ENCODE peak calls at places on chromosomes 13 and 19, in four cellular contexts. B is astrocyte of the spinal cord, R is heart left ventricle, O is tibial nerve. G is an unnamed sample.

GRCh38 chr13:48233097-48233885 is at the start of gene ITM2B:
- DNase-seq in O (peak), B (peak), R (peak), G (no peak)

GRCh38 chr13:95676100-95676774 is 702 bp upstream of the DNAJC3 start:
- DNase-seq in B (peak), O (peak), R (peak), G (no peak)

GRCh38 chr13:37561031-37561430 is 37.5 kb downstream of the POSTN start:
- DNase-seq in O (no peak), B (no peak), R (no peak), G (no peak)

GRCh38 chr19:12946092-12946845 is 607 bp downstream of the RAD23A start:
- DNase-seq in R (peak), B (peak), O (no peak), G (no peak)

GRCh38 chr13:48641404-48641803 is 12.3 kb upstream of the CYSLTR2 start:
- DNase-seq in O (no peak), B (no peak), R (no peak), G (no peak)

GRCh38 chr19:38932425-38933179 is 1.9 kb downstream of the MRPS12 start:
- DNase-seq in B (peak), O (no peak), R (no peak), G (no peak)

GRCh38 chr13:48344264-48344663 is 40.7 kb downstream of the RB1 start:
- DNase-seq in B (no peak), R (no peak), O (no peak), G (no peak)

GRCh38 chr13:50123862-50124535 is 108.8 kb downstream of the KCNRG start:
- DNase-seq in O (peak), R (peak), B (peak), G (peak)

GRCh38 chr19:16893686-16893990 is 4.8 kb downstream of the F2RL3 start:
- DNase-seq in B (no peak), R (no peak), O (no peak), G (no peak)

GRCh38 chr13:112756967-112757758 is 67.3 kb downstream of the ATP11A start:
- DNase-seq in O (no peak), B (peak), R (no peak), G (no peak)

GRCh38 chr13:21998279-21998678 is 327.4 kb downstream of the FGF9 start:
- DNase-seq in B (no peak), O (no peak), R (no peak), G (no peak)

GRCh38 chr19:57807541-57807940 is 7.2 kb downstream of the ZNF552 start:
- DNase-seq in B (no peak), R (no peak), O (no peak), G (no peak)

GRCh38 chr13:94601446-94602431 is at the start of gene GPR180:
- DNase-seq in R (peak), B (peak), O (peak), G (peak)

GRCh38 chr19:15154002-15154612 is 46.7 kb downstream of the NOTCH3 start:
- DNase-seq in R (peak), O (peak), B (peak), G (no peak)

GRCh38 chr13:36531746-36532486 is 99.6 kb downstream of the CCNA1 start:
- DNase-seq in O (peak), B (peak), R (no peak), G (no peak)

GRCh38 chr19:19465436-19466070 is 49.8 kb downstream of the TSSK6 start:
- DNase-seq in R (no peak), B (no peak), O (no peak), G (no peak)

GRCh38 chr13:49602005-49602404 is 16.6 kb upstream of the RCBTB1 start:
- DNase-seq in R (no peak), O (no peak), B (no peak), G (peak)

GRCh38 chr13:110425444-110425780 is 118.3 kb downstream of the COL4A2 start:
- DNase-seq in O (no peak), B (peak), R (no peak), G (no peak)

GRCh38 chr13:43196750-43197149 is 173.4 kb downstream of the DNAJC15 start:
- DNase-seq in O (no peak), B (no peak), R (no peak), G (no peak)

GRCh38 chr13:95298971-95299627 is 2.2 kb downstream of the ABCC4 start:
- DNase-seq in R (no peak), O (no peak), B (peak), G (no peak)

GRCh38 chr13:34411177-34411576 is 530.9 kb upstream of the NBEA start:
- DNase-seq in O (no peak), R (no peak), B (no peak), G (no peak)

GRCh38 chr13:39612023-39612637 is 9.1 kb upstream of the LHFPL6 start:
- DNase-seq in O (peak), B (peak), R (peak), G (peak)

GRCh38 chr19:7673995-7674667 is 2.8 kb upstream of the MCEMP1 start:
- DNase-seq in R (peak), B (peak), O (peak), G (peak)

GRCh38 chr19:54882758-54883157 is 8.7 kb downstream of the FCAR start:
- DNase-seq in R (no peak), O (no peak), B (no peak), G (no peak)
- TF ChIP-seq CTCF in R (no peak), O (no peak), B (no peak), G (peak)

DNA sequence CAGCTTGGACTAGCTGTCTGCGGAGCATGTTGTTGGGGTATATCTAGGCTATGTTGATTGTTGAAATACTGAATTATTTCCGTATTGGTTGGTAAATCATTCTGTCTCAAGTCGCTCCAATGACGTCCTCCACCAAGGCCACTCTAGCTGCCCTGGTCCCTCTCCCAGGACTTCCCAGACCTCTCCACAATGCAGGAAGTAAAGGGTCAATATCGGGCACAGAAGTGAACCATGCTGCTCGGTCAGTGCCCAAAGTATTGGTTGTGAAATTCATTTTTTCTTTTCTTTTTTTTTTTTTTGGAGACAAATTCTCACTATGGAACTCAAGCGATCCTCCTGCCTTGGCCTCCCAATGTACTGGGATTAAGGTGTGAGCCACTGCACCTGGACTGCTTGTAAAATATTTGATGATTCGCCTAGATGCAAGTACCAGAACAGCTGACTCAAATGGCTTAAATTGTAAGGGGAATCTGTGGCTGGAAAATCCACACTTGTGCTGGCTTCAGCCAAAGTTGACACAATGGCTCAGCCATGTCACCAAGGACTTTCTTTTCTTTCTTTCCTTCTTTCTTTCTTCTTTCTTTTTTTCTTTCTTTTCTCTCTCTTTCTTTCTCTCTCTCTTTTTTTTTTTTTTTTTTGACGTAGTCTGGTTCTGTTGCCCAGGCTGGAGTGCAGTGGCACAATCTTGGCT is 43.7 kb downstream of the NUMBL start:
- DNase-seq in R (no peak), B (no peak), O (no peak), G (no peak)
- H3K4me3 ChIP-seq in R (no peak), B (no peak), O (peak), G (no peak)

DNA sequence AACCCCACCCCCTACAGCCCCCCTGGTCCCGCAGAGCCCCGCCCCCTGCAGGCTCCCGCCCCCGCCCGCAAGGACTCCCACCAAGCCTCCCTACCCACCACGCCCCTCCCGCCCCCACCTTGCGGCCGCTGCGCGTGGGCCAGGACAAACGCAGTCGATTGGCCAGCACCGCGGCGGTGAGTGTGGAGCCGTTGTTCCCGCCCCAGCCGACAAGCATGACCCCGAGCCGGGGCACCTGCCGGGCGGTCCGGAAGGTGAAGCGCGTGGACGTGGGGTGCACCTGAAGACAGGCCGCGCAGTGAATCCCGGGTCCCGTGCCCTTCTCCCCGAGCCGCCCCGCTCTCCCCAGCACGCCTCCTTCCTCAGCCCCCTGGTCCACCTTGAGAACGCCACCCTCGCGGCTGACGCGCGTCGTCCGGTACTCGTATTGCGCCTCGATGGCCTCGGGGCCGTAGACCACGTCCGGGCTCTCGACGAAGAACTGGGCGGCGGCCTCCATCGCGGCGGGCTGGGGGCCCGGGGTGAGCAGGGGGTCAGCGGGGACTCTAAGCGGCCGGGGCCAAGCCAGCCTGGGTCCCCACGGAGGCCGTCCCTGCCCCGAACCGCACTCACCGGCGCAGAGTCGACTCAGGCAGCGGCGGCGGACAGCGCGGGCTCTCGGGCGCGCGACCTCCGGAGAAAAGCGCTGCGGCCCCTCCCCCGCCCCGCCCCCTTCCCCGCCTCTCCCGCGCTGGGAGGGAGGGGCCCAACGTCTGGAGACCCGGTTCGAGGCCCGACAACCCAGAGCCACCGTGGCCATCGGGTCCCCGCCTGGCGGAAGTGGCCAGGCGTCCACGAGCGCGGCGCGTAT is at the start of gene ISYNA1:
- DNase-seq in O (no peak), B (peak), R (peak), G (no peak)
- TF ChIP-seq CTCF in O (no peak), B (no peak), R (no peak), G (no peak)

GRCh38 chr13:41465215-41465907 is 8.0 kb downstream of the RGCC start:
- DNase-seq in R (peak), B (peak), O (no peak), G (no peak)
- H3K4me3 ChIP-seq in R (no peak), B (no peak), O (peak), G (no peak)

GRCh38 chr13:99572131-99572530 is 70.9 kb downstream of the TM9SF2 start:
- DNase-seq in O (no peak), B (no peak), R (no peak), G (no peak)

GRCh38 chr13:99565478-99566124 is 64.3 kb downstream of the TM9SF2 start:
- DNase-seq in B (peak), R (no peak), O (no peak), G (no peak)

GRCh38 chr13:99564389-99564788 is 63.1 kb downstream of the TM9SF2 start:
- DNase-seq in B (no peak), O (no peak), R (no peak), G (no peak)

DNA sequence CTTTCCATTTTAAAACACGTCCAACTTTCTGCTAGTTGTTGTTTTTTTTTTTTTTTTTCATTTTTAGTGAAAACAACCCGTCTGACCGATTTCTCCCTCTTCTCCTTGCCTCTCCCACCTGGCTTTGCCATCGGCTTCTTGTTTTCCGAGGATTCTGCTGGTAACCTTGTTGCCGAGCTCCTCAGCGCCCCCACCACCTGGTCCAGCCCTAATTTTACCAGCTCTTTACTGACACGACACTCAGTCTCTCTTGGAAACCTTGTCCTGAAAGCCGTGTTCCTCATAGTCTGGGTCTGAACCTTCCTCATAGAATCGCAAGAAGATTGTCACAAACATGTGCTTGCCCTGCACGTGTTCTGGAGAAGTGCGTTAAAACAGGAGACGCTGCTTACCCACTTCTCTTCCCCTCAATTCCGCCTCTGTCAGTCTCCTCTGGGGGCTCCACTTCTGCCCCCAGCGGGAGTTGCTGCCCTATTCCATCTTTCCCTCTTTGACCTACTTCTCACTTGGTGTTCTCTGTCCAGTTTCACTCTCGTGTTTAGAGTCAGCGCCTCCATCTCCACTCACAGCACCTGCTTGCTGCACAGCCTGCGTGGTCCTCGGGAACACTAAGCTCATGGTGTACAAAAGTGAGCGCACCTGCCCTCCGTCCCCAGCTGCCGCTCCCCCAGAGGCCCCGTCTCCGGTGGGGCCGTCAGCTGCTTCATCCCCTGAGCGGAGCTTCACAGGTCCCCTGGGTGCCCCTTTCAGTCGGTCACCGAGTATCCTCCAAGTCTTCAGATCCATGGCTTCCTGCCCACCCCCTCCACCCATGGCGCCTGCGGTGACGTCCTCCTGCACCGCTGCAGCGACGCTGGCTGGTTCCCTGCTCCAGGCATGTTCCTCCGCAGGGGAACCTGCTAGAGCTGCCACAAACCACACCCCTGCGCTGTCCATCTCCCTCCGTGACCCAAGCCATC is 65.1 kb downstream of the TM9SF2 start:
- DNase-seq in B (no peak), O (no peak), R (no peak), G (no peak)
- TF ChIP-seq CTCF in B (no peak), O (no peak), R (no peak), G (no peak)

GRCh38 chr13:111508902-111509509 is 188.6 kb downstream of the TEX29 start:
- DNase-seq in B (no peak), R (no peak), O (no peak), G (no peak)
- H3K4me3 ChIP-seq in B (no peak), R (no peak), O (no peak), G (no peak)

DNA sequence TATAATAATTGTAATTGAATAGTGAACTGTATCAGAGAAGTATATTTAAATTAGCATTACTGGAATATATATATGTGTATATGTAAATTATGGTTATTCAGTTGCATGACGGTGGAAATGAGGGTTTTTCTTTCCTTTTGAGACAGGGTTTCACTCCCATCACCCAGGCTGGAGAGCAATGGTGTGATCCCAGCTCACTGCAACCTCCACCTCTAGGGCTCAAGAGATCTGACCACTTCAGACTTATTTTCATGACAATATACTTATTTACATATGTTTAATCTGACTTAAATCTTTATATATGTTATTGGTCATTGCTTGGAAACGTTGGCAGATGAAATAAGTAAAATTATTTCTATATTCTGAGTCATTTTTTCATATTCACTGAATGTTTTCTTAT is 744.4 kb upstream of the PRR20A start:
- DNase-seq in R (no peak), O (no peak), B (no peak), G (no peak)
- TF ChIP-seq CTCF in R (no peak), O (no peak), B (no peak), G (no peak)

GRCh38 chr19:46409146-46409545 is 4.2 kb downstream of the CCDC8 start:
- DNase-seq in B (no peak), O (no peak), R (no peak), G (no peak)

GRCh38 chr19:46404884-46405658 is 8.3 kb downstream of the CCDC8 start:
- DNase-seq in B (no peak), O (no peak), R (no peak), G (no peak)

GRCh38 chr19:46410205-46411087 is 2.9 kb downstream of the CCDC8 start:
- DNase-seq in R (no peak), B (no peak), O (no peak), G (no peak)

GRCh38 chr19:46408611-46409039 is 4.7 kb downstream of the CCDC8 start:
- DNase-seq in B (peak), O (peak), R (peak), G (no peak)

DNA sequence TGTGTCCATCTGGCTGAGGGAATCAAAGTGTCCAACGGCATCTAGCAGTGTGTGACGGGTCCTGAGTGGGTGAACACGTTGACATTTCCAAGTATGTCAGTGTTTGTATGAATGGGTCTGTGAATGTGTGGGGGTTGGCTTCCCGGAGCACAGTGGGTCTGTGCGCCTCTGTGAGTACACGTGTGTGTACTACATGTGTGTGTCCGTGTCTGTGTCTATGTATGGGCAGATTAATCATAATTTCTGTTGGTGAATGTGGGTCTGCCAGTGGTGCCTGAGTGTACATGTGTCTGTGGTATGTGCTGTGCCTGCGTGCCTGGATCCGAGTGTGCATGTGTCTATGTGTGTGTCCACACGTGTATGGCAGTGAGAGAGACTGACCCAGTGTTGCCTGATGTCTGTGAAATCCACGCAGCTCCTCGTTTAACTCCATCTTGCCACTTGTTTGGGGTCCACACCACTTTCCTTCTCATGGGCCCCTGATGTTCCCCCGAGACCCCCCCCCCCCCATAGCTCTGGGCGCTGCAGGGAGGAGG is 5.4 kb downstream of the CCDC8 start:
- DNase-seq in R (no peak), B (no peak), O (no peak), G (no peak)
- H3K4me3 ChIP-seq in R (peak), B (no peak), O (no peak), G (no peak)

GRCh38 chr19:1289395-1290244 is 3.9 kb downstream of the EFNA2 start:
- DNase-seq in B (no peak), O (no peak), R (no peak), G (no peak)
- TF ChIP-seq CTCF in B (no peak), O (no peak), R (no peak), G (peak)